ENCODE peak calls at places on chromosomes 11 and 22, in seven cellular contexts. U, M, I, N, H, R and J are unnamed samples.

GRCh38 chr11:71452354-71453020 is 516 bp upstream of the NADSYN1 start:
- DNase-seq in U (peak), M (no peak), I (peak), N (peak), H (no peak), R (peak), J (peak)

GRCh38 chr11:16750417-16750816 is 12.0 kb downstream of the C11orf58 start:
- DNase-seq in U (no peak), M (no peak), I (no peak), N (no peak), H (no peak), R (no peak), J (no peak)

GRCh38 chr11:57069942-57070341 is 81.2 kb downstream of the OR5AK2 start:
- DNase-seq in U (no peak), M (no peak), I (no peak), N (peak), H (no peak), R (no peak), J (no peak)

GRCh38 chr11:120547871-120548681 is 36.5 kb downstream of the GRIK4 start:
- DNase-seq in U (peak), M (no peak), I (no peak), N (peak), H (no peak), R (peak), J (no peak)

GRCh38 chr11:48024635-48025071 is 44.3 kb downstream of the PTPRJ start:
- DNase-seq in U (no peak), M (no peak), I (no peak), N (no peak), H (no peak), R (no peak), J (no peak)

GRCh38 chr22:19103881-19104821 is 18.1 kb downstream of the DGCR2 start:
- DNase-seq in U (peak), M (no peak), I (no peak), N (peak), H (no peak), R (no peak), J (no peak)

GRCh38 chr11:113877673-113878060 is 2.3 kb upstream of the USP28 start:
- DNase-seq in U (no peak), M (no peak), I (no peak), N (no peak), H (no peak), R (no peak), J (no peak)

GRCh38 chr11:77244277-77245014 is 57.0 kb downstream of the GDPD4 start:
- DNase-seq in U (peak), M (no peak), I (no peak), N (peak), H (no peak), R (no peak), J (no peak)

GRCh38 chr22:37898441-37899181 is 7.5 kb upstream of the MICALL1 start:
- DNase-seq in U (peak), M (peak), I (peak), N (no peak), H (no peak), R (peak), J (no peak)

GRCh38 chr11:66113132-66113856 is 43.2 kb downstream of the PACS1 start:
- DNase-seq in U (peak), M (no peak), I (no peak), N (peak), H (no peak), R (no peak), J (no peak)

GRCh38 chr11:66626926-66627325 is 10.5 kb downstream of the RBM14 start:
- DNase-seq in U (no peak), M (no peak), I (no peak), N (no peak), H (no peak), R (no peak), J (no peak)

GRCh38 chr11:120334894-120335462 is 1.2 kb upstream of the ARHGEF12 start:
- DNase-seq in U (peak), M (peak), I (peak), N (peak), H (peak), R (peak), J (peak)

GRCh38 chr11:107040447-107041444 is 22.5 kb upstream of the GUCY1A2 start:
- DNase-seq in U (peak), M (no peak), I (no peak), N (peak), H (no peak), R (no peak), J (no peak)

GRCh38 chr11:42066113-42066512 is 606.7 kb upstream of the LRRC4C start:
- DNase-seq in U (peak), M (no peak), I (peak), N (peak), H (no peak), R (no peak), J (no peak)

GRCh38 chr11:118899296-118899688 is 15.6 kb downstream of the CXCR5 start:
- DNase-seq in U (no peak), M (no peak), I (no peak), N (no peak), H (no peak), R (no peak), J (no peak)

GRCh38 chr11:5580577-5580976 is at the start of gene OR52B6:
- DNase-seq in U (no peak), M (no peak), I (no peak), N (no peak), H (no peak), R (no peak), J (no peak)

GRCh38 chr11:118947999-118948398 is 8.1 kb upstream of the UPK2 start:
- DNase-seq in U (no peak), M (no peak), I (no peak), N (no peak), H (no peak), R (no peak), J (no peak)

GRCh38 chr11:27300974-27301373 is 62.0 kb downstream of the CCDC34 start:
- DNase-seq in U (peak), M (no peak), I (no peak), N (peak), H (no peak), R (no peak), J (no peak)

GRCh38 chr11:125128450-125128849 is 17.0 kb upstream of the TMEM218 start:
- DNase-seq in U (peak), M (no peak), I (no peak), N (peak), H (no peak), R (no peak), J (no peak)

GRCh38 chr11:19311306-19312030 is 70.7 kb upstream of the E2F8 start:
- DNase-seq in U (peak), M (peak), I (peak), N (peak), H (no peak), R (peak), J (peak)

GRCh38 chr11:66343176-66343575 is 1.7 kb downstream of the BRMS1 start:
- DNase-seq in U (no peak), M (no peak), I (no peak), N (no peak), H (no peak), R (no peak), J (no peak)

GRCh38 chr11:118634435-118635236 is 27.2 kb downstream of the PHLDB1 start:
- DNase-seq in U (peak), M (peak), I (peak), N (peak), H (no peak), R (peak), J (peak)

GRCh38 chr11:113465786-113466185 is 9.4 kb downstream of the DRD2 start:
- DNase-seq in U (no peak), M (no peak), I (no peak), N (no peak), H (no peak), R (no peak), J (no peak)

GRCh38 chr11:66363805-66364535 is 7.6 kb downstream of the SLC29A2 start:
- DNase-seq in U (no peak), M (peak), I (peak), N (peak), H (peak), R (peak), J (peak)

GRCh38 chr11:41954034-41954433 is 494.6 kb upstream of the LRRC4C start:
- DNase-seq in U (peak), M (no peak), I (no peak), N (peak), H (no peak), R (no peak), J (no peak)

GRCh38 chr11:67401495-67402191 is at the start of gene PPP1CA:
- DNase-seq in U (peak), M (peak), I (peak), N (peak), H (peak), R (peak), J (peak)

GRCh38 chr11:68684385-68685356 is at the start of gene GAL:
- DNase-seq in U (no peak), M (peak), I (peak), N (no peak), H (peak), R (no peak), J (no peak)

GRCh38 chr22:49534386-49534785 is 293.3 kb downstream of the BRD1 start:
- DNase-seq in U (no peak), M (no peak), I (peak), N (no peak), H (no peak), R (no peak), J (no peak)

GRCh38 chr11:131229221-131229620 is 141.2 kb upstream of the NTM start:
- DNase-seq in U (no peak), M (no peak), I (no peak), N (no peak), H (no peak), R (no peak), J (no peak)

GRCh38 chr11:20670932-20671403 is 1.6 kb downstream of the NELL1 start:
- DNase-seq in U (no peak), M (no peak), I (peak), N (no peak), H (no peak), R (no peak), J (no peak)

GRCh38 chr11:20669833-20670684 is 673 bp downstream of the NELL1 start:
- DNase-seq in U (no peak), M (no peak), I (peak), N (no peak), H (peak), R (no peak), J (no peak)

GRCh38 chr11:20668844-20669832 is at the start of gene NELL1:
- DNase-seq in U (no peak), M (no peak), I (peak), N (no peak), H (peak), R (no peak), J (no peak)

GRCh38 chr11:20671856-20672546 is 2.6 kb downstream of the NELL1 start:
- DNase-seq in U (no peak), M (peak), I (no peak), N (peak), H (no peak), R (no peak), J (no peak)

DNA sequence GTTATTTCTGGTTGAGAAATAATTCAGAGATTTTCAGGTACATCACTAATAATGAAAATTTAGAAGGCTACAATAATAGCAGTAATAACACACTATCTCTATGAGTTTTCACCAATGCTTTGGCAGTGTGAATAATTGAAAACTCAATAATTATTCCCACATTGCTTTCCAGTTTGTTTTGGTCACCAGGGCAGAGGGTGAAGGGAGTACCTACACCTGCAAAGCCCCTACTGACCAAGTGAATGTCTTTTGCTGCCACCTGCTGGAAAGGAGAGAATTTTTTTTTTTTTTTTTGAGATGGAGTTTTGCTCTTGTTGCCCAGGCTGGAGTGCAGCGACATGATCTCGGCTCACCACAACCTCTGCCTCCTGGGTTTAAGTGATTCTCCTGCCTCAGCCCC is 3.2 kb downstream of the NELL1 start:
- DNase-seq in U (no peak), M (peak), I (no peak), N (peak), H (no peak), R (no peak), J (no peak)
- TF ChIP-seq CTCF in U (peak), M (peak), I (peak), N (peak), H (no peak), R (no peak), J (peak)

GRCh38 chr11:10387209-10388083 is 67.6 kb upstream of the AMPD3 start:
- DNase-seq in U (peak), M (no peak), I (no peak), N (peak), H (no peak), R (no peak), J (no peak)
- TF ChIP-seq CTCF in U (peak), M (no peak), I (no peak), N (no peak), H (no peak), R (no peak), J (no peak)

DNA sequence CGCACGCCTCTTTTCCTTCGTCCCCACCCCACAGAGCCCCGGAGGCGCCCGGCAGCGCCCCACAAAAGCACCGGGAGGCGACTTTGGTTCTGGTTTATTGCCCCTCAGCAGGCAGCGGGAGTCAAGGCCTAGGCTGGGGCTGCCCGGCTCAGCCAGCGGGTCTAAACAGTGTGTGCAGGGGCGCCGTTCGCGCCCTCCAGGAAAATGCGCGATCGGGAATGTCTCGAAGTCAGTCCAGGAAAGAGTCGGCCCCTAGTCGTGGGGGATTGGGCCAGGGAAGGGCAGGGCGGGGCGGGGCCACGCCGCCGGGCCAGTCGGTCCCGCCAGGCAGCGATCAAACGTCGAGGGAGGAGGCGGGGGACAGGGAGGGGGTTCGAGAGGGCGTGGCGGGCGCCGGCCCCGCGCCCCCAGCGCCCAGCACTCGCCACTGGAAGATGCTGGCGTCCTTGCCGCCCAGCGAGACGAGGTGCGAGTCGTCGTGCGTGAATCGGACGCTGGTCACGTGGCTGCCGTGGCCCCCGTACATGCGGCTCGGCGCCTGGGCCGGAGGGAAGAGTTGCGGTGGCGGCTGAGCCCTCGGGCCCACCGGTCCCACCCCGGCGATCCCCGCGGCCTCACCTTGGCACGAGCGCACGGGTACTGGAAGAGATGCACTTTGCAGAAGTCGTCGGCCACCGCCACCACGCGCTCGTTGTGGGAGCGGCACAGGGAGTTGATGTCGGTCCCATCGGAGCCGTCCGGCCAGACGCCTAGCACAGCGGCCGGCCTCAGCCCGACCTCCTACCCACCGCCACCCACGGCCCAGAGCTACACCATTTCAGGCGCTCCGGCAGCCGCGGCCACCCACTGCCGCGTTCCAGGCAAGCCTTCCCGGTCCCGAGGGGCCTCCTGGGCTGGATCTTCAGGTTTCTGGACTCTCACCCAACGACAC is 741 bp upstream of the MTA2 start:
- DNase-seq in U (peak), M (peak), I (peak), N (no peak), H (peak), R (peak), J (no peak)
- TF ChIP-seq CTCF in U (no peak), M (no peak), I (no peak), N (no peak), H (no peak), R (peak), J (no peak)

DNA sequence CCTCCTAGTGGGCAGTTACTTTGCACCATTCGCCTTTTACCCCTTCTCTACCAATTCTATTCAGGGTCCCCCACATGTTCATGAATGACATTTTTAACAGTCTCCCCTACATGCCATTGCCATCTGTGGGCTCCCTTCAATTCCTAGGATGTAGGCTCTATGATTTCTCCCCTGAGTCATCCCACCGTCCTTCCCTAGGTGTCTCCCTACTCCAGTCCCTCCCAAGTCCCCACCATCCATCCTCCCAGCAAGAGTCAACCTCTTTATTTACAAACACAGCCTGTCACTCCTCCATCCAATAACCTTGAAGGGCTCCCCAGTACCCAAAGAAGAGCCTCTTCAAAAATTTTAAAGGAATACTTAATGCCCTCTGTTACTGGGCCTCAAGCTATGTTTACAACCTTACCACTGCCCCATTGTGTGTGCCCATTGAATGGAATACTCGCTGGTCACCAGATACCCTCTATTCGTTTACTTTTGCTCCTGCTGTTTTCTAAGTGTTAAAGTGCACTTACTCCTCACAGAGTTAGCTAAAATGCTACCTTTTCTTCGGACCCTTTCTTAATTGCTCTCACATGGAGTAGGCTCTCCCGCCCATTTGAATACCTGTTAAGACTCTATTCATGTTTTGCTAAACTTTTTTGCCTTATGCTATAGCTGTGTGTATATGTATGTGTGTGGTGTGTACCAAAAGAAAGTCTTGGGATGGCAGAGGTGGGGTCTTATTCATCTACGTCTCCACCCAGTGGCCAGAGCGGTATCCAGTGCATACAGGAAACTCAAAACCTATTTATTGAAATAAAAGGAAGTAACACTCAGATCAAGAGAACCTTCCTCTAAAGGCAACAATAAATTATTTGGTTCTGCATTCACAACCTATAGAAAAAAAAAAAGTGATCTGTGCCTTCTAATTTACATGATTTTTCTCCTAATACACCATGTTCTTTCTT is 235.8 kb upstream of the CCDC90B start:
- DNase-seq in U (peak), M (no peak), I (peak), N (peak), H (no peak), R (no peak), J (no peak)
- TF ChIP-seq CTCF in U (peak), M (peak), I (peak), N (no peak), H (no peak), R (no peak), J (peak)

GRCh38 chr11:74682731-74683278 is 48.4 kb downstream of the CHRDL2 start:
- DNase-seq in U (no peak), M (no peak), I (no peak), N (no peak), H (no peak), R (peak), J (no peak)

GRCh38 chr11:74681686-74682651 is 49.3 kb downstream of the CHRDL2 start:
- DNase-seq in U (no peak), M (no peak), I (no peak), N (no peak), H (no peak), R (peak), J (no peak)

GRCh38 chr11:74684661-74685060 is 46.6 kb downstream of the CHRDL2 start:
- DNase-seq in U (no peak), M (no peak), I (no peak), N (no peak), H (no peak), R (peak), J (no peak)

GRCh38 chr11:74683941-74684481 is 47.2 kb downstream of the CHRDL2 start:
- DNase-seq in U (peak), M (no peak), I (no peak), N (peak), H (no peak), R (peak), J (no peak)

GRCh38 chr11:74683279-74683871 is 47.9 kb downstream of the CHRDL2 start:
- DNase-seq in U (no peak), M (no peak), I (peak), N (no peak), H (no peak), R (peak), J (no peak)
- TF ChIP-seq CTCF in U (peak), M (no peak), I (no peak), N (peak), H (no peak), R (peak), J (peak)

DNA sequence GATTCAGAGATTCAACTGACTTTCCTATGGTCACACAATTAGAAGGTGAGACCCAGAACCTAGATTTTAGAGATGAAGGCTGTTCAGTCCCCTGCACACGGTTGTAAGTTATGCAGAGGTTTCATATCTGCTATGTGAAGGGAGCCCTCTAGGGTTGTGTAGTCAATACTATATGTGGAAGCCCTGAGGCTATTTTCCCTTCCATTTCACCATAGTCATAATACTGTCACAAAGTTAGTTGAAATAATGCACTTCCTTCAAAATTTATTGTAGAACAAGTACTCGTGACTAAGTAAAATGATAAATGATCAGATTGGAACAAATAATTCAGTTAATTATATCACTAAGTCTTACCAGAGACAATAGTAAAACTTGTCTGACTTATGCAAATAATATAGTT is 48.8 kb downstream of the ENDOD1 start:
- DNase-seq in U (no peak), M (no peak), I (no peak), N (peak), H (no peak), R (no peak), J (no peak)
- TF ChIP-seq CTCF in U (peak), M (peak), I (no peak), N (peak), H (peak), R (peak), J (no peak)

GRCh38 chr11:811446-812245 is 1.9 kb downstream of the RPLP2 start:
- DNase-seq in U (no peak), M (peak), I (no peak), N (no peak), H (no peak), R (no peak), J (no peak)
- TF ChIP-seq CTCF in U (no peak), M (peak), I (no peak), N (no peak), H (no peak), R (no peak), J (no peak)

GRCh38 chr11:128621491-128622136 is 34.3 kb upstream of the ETS1 start:
- DNase-seq in U (peak), M (no peak), I (no peak), N (peak), H (no peak), R (no peak), J (no peak)
- TF ChIP-seq CTCF in U (no peak), M (no peak), I (no peak), N (peak), H (no peak), R (no peak), J (no peak)

GRCh38 chr11:2870460-2870859 is 15.1 kb downstream of the CDKN1C start:
- DNase-seq in U (no peak), M (no peak), I (no peak), N (no peak), H (no peak), R (no peak), J (no peak)
- TF ChIP-seq CTCF in U (no peak), M (no peak), I (no peak), N (no peak), H (no peak), R (no peak), J (peak)